ENCODE peak calls at places on chromosomes 5 and 9, in five cellular contexts. J, T, H, Z and G are unnamed samples.
A peak's percentile ranks its signal among the peaks of the same experiment; 100 is the strongest.

GRCh38 chr5:14787801-14788579 is 83.6 kb downstream of the ANKH start:
- DNase-seq in Z (no peak), T (no peak), H (no peak), J (no peak), G (no peak)

GRCh38 chr5:126449751-126450271 is 26.6 kb downstream of the GRAMD2B start:
- DNase-seq in Z (peak; percentile 49), J (peak; percentile 37), T (no peak), H (peak; percentile 98), G (peak; percentile 54)

GRCh38 chr9:19965336-19965735 is 176.5 kb upstream of the SLC24A2 start:
- DNase-seq in T (no peak), J (no peak), H (no peak), Z (no peak), G (no peak)

GRCh38 chr5:14710313-14710994 is 45.9 kb downstream of the OTULIN start:
- DNase-seq in J (no peak), H (no peak), T (no peak), Z (no peak), G (no peak)

GRCh38 chr9:122134822-122135528 is 24.6 kb downstream of the NDUFA8 start:
- DNase-seq in J (no peak), T (no peak), Z (no peak), H (no peak), G (no peak)

GRCh38 chr5:138955013-138955660 is 80.0 kb upstream of the LRRTM2 start:
- DNase-seq in Z (no peak), J (no peak), T (no peak), H (no peak), G (peak; percentile 20)

GRCh38 chr5:139462582-139463276 is at the start of gene ECSCR:
- DNase-seq in Z (no peak), J (no peak), H (no peak), T (no peak), G (no peak)

GRCh38 chr9:102185962-102186361 is 447.5 kb upstream of the GRIN3A start:
- DNase-seq in J (no peak), Z (no peak), H (no peak), T (no peak), G (no peak)